ENCODE peak calls at places on chromosomes 4 and X, in nine cellular contexts. B, S, H, M, F, W, C, U and Y are unnamed samples.
A peak's percentile ranks its signal among the peaks of the same experiment; 100 is the strongest.

GRCh38 chr4:144289687-144290433 is 149.3 kb upstream of the GYPA start:
- DNase-seq in M (no peak), W (no peak), F (no peak), C (no peak), B (no peak), S (no peak), H (no peak), U (no peak), Y (no peak)

GRCh38 chrX:149903889-149904748 is 23.1 kb downstream of the MAGEA8 start:
- DNase-seq in S (no peak), M (no peak), C (no peak), W (no peak), H (no peak), F (no peak), B (no peak), U (no peak), Y (peak; percentile 12)

GRCh38 chrX:10112510-10112909 is 44.3 kb upstream of the CLCN4 start:
- DNase-seq in H (no peak), C (no peak), B (no peak), M (no peak), S (no peak), U (no peak), W (peak; percentile 82), F (no peak), Y (no peak)

GRCh38 chrX:84907324-84907946 is 96.2 kb upstream of the APOOL start:
- DNase-seq in U (no peak), W (peak; percentile 0), C (no peak), F (no peak), B (no peak), S (no peak), M (no peak), H (no peak), Y (peak; percentile 3)

GRCh38 chr4:106080376-106080775 is 185.1 kb downstream of the NPNT start:
- DNase-seq in U (no peak), C (no peak), H (no peak), F (no peak), W (no peak), B (no peak), M (no peak), S (no peak), Y (no peak)

GRCh38 chr4:61461956-61462355 is 261.8 kb downstream of the ADGRL3 start:
- DNase-seq in U (no peak), C (no peak), S (no peak), M (no peak), F (no peak), B (no peak), H (no peak), W (no peak), Y (peak; percentile 2)

GRCh38 chr4:1058997-1059665 is 47.7 kb downstream of the FGFRL1 start:
- DNase-seq in W (no peak), M (no peak), F (peak; percentile 60), B (no peak), H (no peak), C (no peak), U (no peak), S (no peak), Y (no peak)

GRCh38 chr4:8707045-8707781 is 114.6 kb downstream of the CPZ start:
- DNase-seq in W (no peak), M (peak; percentile 41), S (no peak), B (no peak), F (peak; percentile 46), C (no peak), H (no peak), U (no peak), Y (no peak)

GRCh38 chrX:7263961-7264360 is 116.0 kb upstream of the PUDP start:
- DNase-seq in U (no peak), W (no peak), B (no peak), S (no peak), C (no peak), F (no peak), M (no peak), H (no peak), Y (peak; percentile 66)

GRCh38 chrX:30735839-30736238 is 82.6 kb downstream of the GK start:
- DNase-seq in U (peak; percentile 25), F (no peak), S (peak; percentile 64), H (no peak), M (no peak), C (peak; percentile 22), B (peak; percentile 64), W (peak; percentile 69), Y (peak; percentile 67)

DNA sequence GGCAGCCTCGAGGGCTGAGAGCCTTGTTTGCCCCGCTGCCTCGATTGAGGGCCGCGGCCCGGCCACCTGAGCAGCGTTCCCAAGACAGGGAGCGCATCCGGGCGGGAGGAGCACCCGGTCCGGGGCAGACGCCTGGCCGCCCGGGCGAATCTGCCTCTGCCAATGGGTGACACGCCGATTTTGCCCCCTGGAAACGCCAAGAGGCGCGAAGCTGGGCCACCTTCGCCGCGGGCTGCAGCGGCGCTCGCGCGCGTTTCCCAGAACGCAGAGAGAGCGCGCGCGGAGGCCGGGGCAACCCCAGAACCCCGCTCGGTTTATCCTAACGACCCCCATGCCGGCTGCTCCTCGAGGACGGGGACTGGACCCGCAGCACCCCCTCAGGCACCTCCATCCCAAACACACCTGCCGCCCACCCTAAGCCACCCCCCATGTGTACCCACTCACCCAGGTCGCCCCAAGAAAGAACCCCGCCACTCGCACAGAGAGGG is 576 bp downstream of the MAP7D2 start:
- DNase-seq in S (no peak), M (no peak), C (no peak), B (no peak), F (no peak), W (no peak), U (no peak), H (no peak), Y (no peak)
- H3K4me3 ChIP-seq in S (peak overlapping the region; percentile 47), M (peak overlapping the region; percentile 29), C (peak overlapping the region; percentile 53), B (no peak overlapping the region), F (peak overlapping the region; percentile 16), W (no peak overlapping the region), U (peak overlapping the region; percentile 47), H (peak overlapping the region; percentile 34), Y (no peak overlapping the region)

DNA sequence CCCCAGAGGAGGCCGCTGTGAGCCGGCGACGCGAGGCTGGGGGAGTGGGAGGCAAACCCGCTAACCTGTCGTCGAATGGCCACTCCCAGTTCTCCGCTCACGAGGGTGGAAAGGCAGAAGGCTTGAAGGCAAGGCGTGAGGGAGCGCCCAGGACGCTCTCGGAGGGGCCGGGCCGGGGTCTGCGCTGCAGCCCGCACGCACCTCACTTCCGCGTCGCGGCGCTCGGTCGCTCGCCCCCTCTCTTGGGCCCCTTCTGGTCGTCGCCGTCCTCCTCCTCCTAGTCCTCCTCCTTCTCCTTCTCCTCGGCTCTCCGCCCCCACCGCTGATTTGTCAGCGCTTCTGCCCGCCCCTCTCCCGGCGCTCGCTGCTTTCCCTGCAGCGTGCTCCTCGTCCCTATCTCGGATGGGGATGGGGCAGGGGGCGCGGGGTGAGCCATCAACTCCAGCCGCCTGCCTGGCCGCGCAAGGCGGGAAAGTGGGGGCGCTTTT is at the start of gene SNCA:
- DNase-seq in U (peak; percentile 49), B (peak; percentile 6), F (peak; percentile 81), H (peak; percentile 28), W (no peak), M (peak; percentile 80), C (peak; percentile 35), S (peak; percentile 46), Y (peak; percentile 38)
- H3K4me3 ChIP-seq in U (peak within 1 kb of the TSS; percentile 73), B (peak within 1 kb of the TSS; percentile 47), F (peak within 1 kb of the TSS; percentile 63), H (peak within 1 kb of the TSS; percentile 63), W (no peak within 1 kb of the TSS), M (peak within 1 kb of the TSS; percentile 63), C (peak within 1 kb of the TSS; percentile 63), S (peak within 1 kb of the TSS; percentile 71), Y (peak within 1 kb of the TSS; percentile 28)

GRCh38 chr4:186144596-186145569 is 40.4 kb downstream of the FAM149A start:
- DNase-seq in S (peak; percentile 56), C (peak; percentile 71), F (peak; percentile 78), H (no peak), M (peak; percentile 90), W (no peak), U (peak; percentile 70), B (no peak), Y (peak; percentile 28)

GRCh38 chr4:186149872-186150271 is 41.5 kb upstream of the CYP4V2 start:
- DNase-seq in C (peak; percentile 81), F (no peak), M (peak; percentile 87), B (peak; percentile 53), H (no peak), S (peak; percentile 62), W (peak; percentile 58), U (peak; percentile 80), Y (no peak)

GRCh38 chr4:186146443-186146842 is 41.9 kb downstream of the FAM149A start:
- DNase-seq in M (no peak), C (no peak), S (no peak), W (no peak), F (no peak), U (no peak), H (no peak), B (no peak), Y (no peak)

GRCh38 chr4:186148335-186148975 is 42.9 kb upstream of the CYP4V2 start:
- DNase-seq in C (no peak), U (no peak), H (no peak), F (no peak), S (no peak), M (no peak), B (no peak), W (no peak), Y (no peak)

DNA sequence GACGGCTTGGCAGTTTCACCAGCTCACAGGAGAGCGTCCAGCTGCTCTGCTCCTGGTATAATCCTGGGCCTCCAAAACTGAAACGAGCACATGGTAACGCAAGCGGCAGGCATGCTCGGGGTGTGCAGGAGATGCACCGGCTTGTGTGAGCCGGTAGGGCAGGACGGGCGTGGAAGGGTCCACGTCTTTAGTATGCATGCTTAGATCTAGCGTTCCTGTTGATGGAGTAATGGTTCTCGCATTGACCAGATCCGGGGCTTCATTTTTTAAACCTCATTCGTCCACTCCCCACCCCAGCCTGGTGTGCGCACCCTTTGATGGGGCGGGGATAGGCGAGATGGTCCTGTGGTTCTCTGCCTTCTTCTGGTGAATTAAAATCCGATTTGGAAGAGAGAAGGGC is 39.7 kb downstream of the FAM149A start:
- DNase-seq in B (no peak), F (no peak), C (peak; percentile 24), H (no peak), M (no peak), U (no peak), W (no peak), S (no peak), Y (peak; percentile 51)
- H3K4me3 ChIP-seq in B (no peak overlapping the region), F (peak overlapping the region; percentile 59), C (peak overlapping the region; percentile 71), H (peak overlapping the region; percentile 59), M (peak overlapping the region; percentile 81), U (peak overlapping the region; percentile 87), W (no peak overlapping the region), S (peak overlapping the region; percentile 58), Y (peak overlapping the region; percentile 59)

GRCh38 chrX:54640721-54641120 is 110.7 kb downstream of the GNL3L start:
- DNase-seq in F (no peak), C (peak; percentile 50), S (no peak), U (no peak), B (no peak), W (peak; percentile 65), H (peak; percentile 41), M (no peak), Y (peak; percentile 32)

GRCh38 chrX:54639346-54640102 is 109.5 kb downstream of the GNL3L start:
- DNase-seq in F (peak; percentile 96), C (peak; percentile 95), M (peak; percentile 98), H (peak; percentile 93), W (peak; percentile 97), U (peak; percentile 97), S (peak; percentile 91), B (peak; percentile 90), Y (peak; percentile 95)

GRCh38 chrX:54640103-54640428 is 110.0 kb downstream of the GNL3L start:
- DNase-seq in C (no peak), W (no peak), B (no peak), F (no peak), S (no peak), H (no peak), U (no peak), M (no peak), Y (no peak)

GRCh38 chrX:54641530-54641929 is 111.5 kb downstream of the GNL3L start:
- DNase-seq in H (no peak), U (no peak), W (peak; percentile 4), S (no peak), B (no peak), C (no peak), F (no peak), M (no peak), Y (no peak)

GRCh38 chrX:54639018-54639345 is 109.0 kb downstream of the GNL3L start:
- DNase-seq in C (no peak), S (no peak), F (no peak), W (no peak), B (no peak), H (no peak), U (no peak), M (no peak), Y (no peak)
- H3K4me3 ChIP-seq in C (peak overlapping the region; percentile 66), S (peak overlapping the region; percentile 29), F (peak overlapping the region; percentile 44), W (peak overlapping the region; percentile 68), B (peak overlapping the region; percentile 94), H (peak overlapping the region; percentile 43), U (peak overlapping the region; percentile 48), M (peak overlapping the region; percentile 60), Y (peak overlapping the region; percentile 43)